ENCODE peak calls at places on chromosomes 3 and 15, in seven cellular contexts. Q is mammary epithelial cell; W is SW480; H is erythroblast; B is GM04504; O is GM10248; R is activated effector memory CD4-positive, alpha-beta T cell treated with anti-CD3 and anti-CD28 coated beads, Interleukin-2, amount 50 U/mL, for 16 hours. A is an unnamed sample.
A peak's percentile ranks its signal among the peaks of the same experiment; 100 is the strongest.

GRCh38 chr15:35522061-35522460 is 23.9 kb downstream of the DPH6 start:
- DNase-seq in W (no peak), R (no peak), Q (no peak), O (no peak), B (no peak), H (peak; percentile 64), A (no peak)

GRCh38 chr3:54046677-54047214 is 75.6 kb upstream of the CACNA2D3 start:
- DNase-seq in R (no peak), H (no peak), B (no peak), O (no peak), Q (peak; percentile 88), W (no peak), A (peak; percentile 12)

GRCh38 chr3:175068587-175068986 is 209.5 kb downstream of the NAALADL2 start:
- DNase-seq in O (no peak), W (no peak), H (no peak), B (no peak), R (no peak), Q (no peak), A (no peak)

GRCh38 chr15:52417501-52417900 is 111.2 kb downstream of the MYO5A start:
- DNase-seq in W (no peak), Q (peak; percentile 75), R (no peak), O (no peak), B (peak; percentile 62), H (no peak), A (no peak)

GRCh38 chr3:152159328-152159727 is 109.4 kb upstream of the MBNL1 start:
- DNase-seq in W (no peak), O (no peak), B (peak; percentile 19), H (no peak), R (no peak), Q (no peak), A (no peak)

GRCh38 chr3:95319921-95320494 is 1257.1 kb downstream of the NSUN3 start:
- DNase-seq in B (no peak), W (peak; percentile 46), Q (no peak), R (no peak), H (no peak), O (no peak), A (no peak)

GRCh38 chr3:141881702-141882101 is 5.3 kb downstream of the ATP1B3 start:
- DNase-seq in B (no peak), R (no peak), H (no peak), O (no peak), Q (no peak), W (no peak), A (no peak)

GRCh38 chr3:30073622-30074021 is 532.8 kb upstream of the TGFBR2 start:
- DNase-seq in R (no peak), W (peak; percentile 68), H (no peak), O (no peak), Q (peak; percentile 61), B (no peak), A (no peak)

GRCh38 chr15:40087991-40088928 is 20.4 kb downstream of the BMF start:
- DNase-seq in H (no peak), R (no peak), O (no peak), B (no peak), W (no peak), Q (no peak), A (peak; percentile 72)

GRCh38 chr3:65342084-65342683 is 654.4 kb upstream of the ADAMTS9 start:
- DNase-seq in O (peak; percentile 43), H (peak; percentile 72), W (peak; percentile 33), B (no peak), R (no peak), Q (peak; percentile 13), A (peak; percentile 17)

GRCh38 chr3:38133557-38134405 is 3.1 kb downstream of the ACAA1 start:
- DNase-seq in R (peak; percentile 49), Q (peak; percentile 37), B (no peak), O (no peak), W (peak; percentile 46), H (no peak), A (peak; percentile 61)

GRCh38 chr3:187999821-188000220 is 154.1 kb upstream of the LPP start:
- DNase-seq in Q (no peak), B (no peak), W (no peak), R (peak; percentile 77), O (no peak), H (no peak), A (no peak)

GRCh38 chr3:98994128-98994762 is 92.8 kb upstream of the DCBLD2 start:
- DNase-seq in W (peak; percentile 67), O (no peak), B (no peak), R (no peak), Q (peak; percentile 39), H (peak; percentile 43), A (no peak)

GRCh38 chr15:101646652-101647051 is 5.5 kb downstream of the TM2D3 start:
- DNase-seq in H (peak; percentile 45), R (no peak), O (no peak), B (no peak), Q (no peak), W (no peak), A (no peak)

GRCh38 chr3:47421741-47422649 is 41.2 kb downstream of the PTPN23 start:
- DNase-seq in W (peak; percentile 33), R (no peak), O (no peak), B (no peak), H (peak; percentile 24), Q (peak; percentile 42), A (peak; percentile 61)

GRCh38 chr3:43997788-43998373 is 243.8 kb upstream of the TOPAZ1 start:
- DNase-seq in O (no peak), Q (no peak), H (no peak), B (no peak), R (no peak), W (peak; percentile 9), A (no peak)

GRCh38 chr15:83978588-83978987 is 257.0 kb upstream of the GOLGA6L4 start:
- DNase-seq in R (no peak), H (no peak), O (no peak), W (no peak), Q (peak; percentile 38), B (no peak), A (peak; percentile 80)

GRCh38 chr3:50274371-50275104 is 4.3 kb upstream of the LSMEM2 start:
- DNase-seq in W (no peak), O (peak; percentile 71), H (peak; percentile 91), B (no peak), R (peak; percentile 90), Q (peak; percentile 56), A (peak; percentile 71)

GRCh38 chr3:36488077-36488789 is 107.9 kb downstream of the STAC start:
- DNase-seq in B (no peak), O (no peak), Q (no peak), R (no peak), H (no peak), W (no peak), A (no peak)

GRCh38 chr3:36244728-36245127 is 135.6 kb upstream of the STAC start:
- DNase-seq in B (no peak), W (no peak), R (no peak), Q (peak; percentile 32), H (no peak), O (no peak), A (no peak)

GRCh38 chr15:83046558-83047127 is 20.4 kb downstream of the BTBD1 start:
- DNase-seq in B (no peak), Q (peak; percentile 56), W (no peak), O (no peak), H (no peak), R (no peak), A (no peak)

GRCh38 chr15:57323806-57324589 is 52.3 kb upstream of the CGNL1 start:
- DNase-seq in Q (peak; percentile 51), O (peak; percentile 49), W (peak; percentile 71), B (no peak), H (peak; percentile 21), R (no peak), A (no peak)

A was measured in body of pancreas.